ENCODE peak calls at places on chromosome 14, in six cellular contexts. C, X, T, Y, P and B are unnamed samples.

GRCh38 chr14:52342849-52343606 is 28.9 kb downstream of the PTGER2 start:
- DNase-seq in C (no peak), X (no peak), T (no peak), Y (no peak), P (no peak), B (no peak)

GRCh38 chr14:103819503-103820307 is 27.7 kb downstream of the PPP1R13B start:
- DNase-seq in C (no peak), X (peak), T (no peak), Y (no peak), P (peak), B (peak)

GRCh38 chr14:104280085-104280901 is 141.9 kb downstream of the KIF26A start:
- DNase-seq in C (no peak), X (no peak), T (no peak), Y (no peak), P (no peak), B (no peak)

GRCh38 chr14:32594766-32595165 is 265.7 kb downstream of the AKAP6 start:
- DNase-seq in C (no peak), X (peak), T (no peak), Y (no peak), P (no peak), B (no peak)

GRCh38 chr14:77181603-77182437 is at the start of gene TMEM63C:
- DNase-seq in C (peak), X (no peak), T (peak), Y (peak), P (peak), B (peak)

GRCh38 chr14:94897092-94897491 is 127.2 kb upstream of the GSC start:
- DNase-seq in C (no peak), X (peak), T (no peak), Y (no peak), P (no peak), B (no peak)

GRCh38 chr14:77458249-77458950 is 507 bp downstream of the AHSA1 start:
- DNase-seq in C (peak), X (no peak), T (no peak), Y (no peak), P (peak), B (peak)

GRCh38 chr14:74502236-74503019 is 8.9 kb downstream of the ISCA2 start:
- DNase-seq in C (peak), X (peak), T (no peak), Y (no peak), P (peak), B (peak)

GRCh38 chr14:104706733-104707628 is 17.0 kb upstream of the ADSS1 start:
- DNase-seq in C (no peak), X (no peak), T (no peak), Y (no peak), P (no peak), B (no peak)

GRCh38 chr14:28756896-28757570 is 9.6 kb upstream of the FOXG1 start:
- DNase-seq in C (peak), X (peak), T (peak), Y (no peak), P (peak), B (peak)
- TF ChIP-seq CTCF in C (peak), X (peak), T (peak), Y (no peak), P (peak), B (peak)

DNA sequence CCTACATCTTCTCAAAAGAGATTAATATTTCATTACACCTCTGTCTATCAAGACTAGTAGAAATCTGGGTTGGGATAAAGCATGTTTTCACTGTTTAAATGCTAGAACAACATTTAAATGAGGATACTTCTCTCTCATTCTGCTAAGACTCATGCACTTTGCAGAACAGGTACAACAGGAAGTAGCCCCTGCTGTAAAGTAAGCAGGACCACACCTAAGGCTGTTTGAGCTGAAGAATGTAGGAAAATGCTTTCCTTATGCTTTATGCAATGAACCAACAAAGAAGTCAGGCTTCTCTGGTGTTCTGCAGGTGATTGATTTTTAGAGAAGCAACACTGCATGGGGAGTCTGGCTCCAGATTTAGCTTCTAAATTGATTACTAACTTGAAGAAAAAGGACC is 89.5 kb downstream of the PAX9 start:
- DNase-seq in C (no peak), X (no peak), T (no peak), Y (no peak), P (no peak), B (no peak)
- TF ChIP-seq CTCF in C (no peak), X (no peak), T (no peak), Y (no peak), P (no peak), B (no peak)

GRCh38 chr14:76186318-76187027 is 34.8 kb downstream of the GPATCH2L start:
- DNase-seq in C (no peak), X (no peak), T (no peak), Y (no peak), P (no peak), B (no peak)

GRCh38 chr14:76175942-76176341 is 24.2 kb downstream of the GPATCH2L start:
- DNase-seq in C (no peak), X (no peak), T (no peak), Y (no peak), P (no peak), B (no peak)

DNA sequence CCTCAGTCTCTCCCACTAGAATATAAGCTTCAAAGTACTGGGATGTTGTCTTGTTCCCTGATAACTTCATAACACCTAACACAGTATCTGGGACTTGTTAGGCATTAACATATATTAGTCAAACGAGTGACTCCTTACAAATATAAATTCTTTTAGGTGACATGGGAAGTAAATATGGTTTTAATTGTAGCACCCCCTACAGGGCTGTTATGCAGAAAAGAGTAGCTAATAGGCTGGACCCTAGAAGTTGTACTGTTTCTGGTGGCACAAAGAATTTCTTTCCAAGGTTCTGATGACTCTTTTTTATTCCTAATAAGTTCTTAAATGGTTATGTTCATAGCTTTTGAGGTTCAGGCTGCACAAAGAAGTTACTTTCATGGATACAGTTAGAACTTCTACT is 29.8 kb downstream of the GPATCH2L start:
- DNase-seq in C (peak), X (no peak), T (no peak), Y (no peak), P (no peak), B (no peak)
- TF ChIP-seq CTCF in C (no peak), X (peak), T (no peak), Y (no peak), P (no peak), B (peak)

GRCh38 chr14:41071351-41071750 is 535.3 kb upstream of the LRFN5 start:
- DNase-seq in C (no peak), X (no peak), T (no peak), Y (no peak), P (no peak), B (no peak)
- TF ChIP-seq CTCF in C (no peak), X (no peak), T (no peak), Y (no peak), P (no peak), B (no peak)

GRCh38 chr14:55138091-55138490 is 9.0 kb downstream of the LGALS3 start:
- DNase-seq in C (no peak), X (no peak), T (no peak), Y (no peak), P (peak), B (peak)
- TF ChIP-seq CTCF in C (peak), X (peak), T (peak), Y (no peak), P (peak), B (peak)